ENCODE peak calls at places on chromosomes 6 and 20, in ten cellular contexts. Y is A549, Z is right lobe of liver, Q is mucosa of descending colon, J is choroid plexus epithelial cell, N is coronary artery, T is HCT116, W is GM12865, B is neuronal stem cell, K is tibial nerve. H is an unnamed sample.

GRCh38 chr6:121835662-121836061 is 400.2 kb downstream of the GJA1 start:
- DNase-seq in B (no peak), Z (no peak), N (no peak), T (no peak), K (no peak), Q (no peak), J (peak; percentile 52), Y (no peak), W (no peak), H (no peak)

GRCh38 chr6:14092301-14092700 is 25.3 kb upstream of the CD83 start:
- DNase-seq in Q (no peak), Y (no peak), B (no peak), T (no peak), Z (no peak), J (no peak), N (no peak), K (no peak), W (no peak), H (no peak)

GRCh38 chr20:31842471-31843157 is 2.8 kb downstream of the FOXS1 start:
- DNase-seq in Z (no peak), J (peak; percentile 94), B (no peak), K (peak; percentile 36), Y (no peak), T (no peak), N (peak; percentile 85), Q (no peak), W (no peak), H (no peak)

GRCh38 chr20:41786158-41786557 is 168.0 kb upstream of the CHD6 start:
- DNase-seq in K (no peak), Q (no peak), N (no peak), Z (no peak), W (no peak), J (no peak), Y (no peak), T (no peak), B (no peak), H (no peak)

GRCh38 chr6:95576218-95576617 is 1.1 kb upstream of the MANEA start:
- DNase-seq in B (no peak), K (no peak), Z (no peak), Q (no peak), J (peak; percentile 4), N (no peak), T (no peak), Y (no peak), W (peak; percentile 2), H (no peak)

GRCh38 chr20:23240519-23240918 is 110.1 kb upstream of the NXT1 start:
- DNase-seq in Z (no peak), J (no peak), W (no peak), Y (no peak), K (no peak), T (no peak), Q (no peak), B (no peak), N (no peak), H (no peak)

GRCh38 chr20:4512891-4513550 is 208.7 kb upstream of the PRND start:
- DNase-seq in Q (no peak), W (no peak), N (no peak), T (peak; percentile 91), J (peak; percentile 97), Y (peak; percentile 74), K (no peak), Z (no peak), B (no peak), H (no peak)

GRCh38 chr6:147941143-147941542 is 401.5 kb upstream of the SASH1 start:
- DNase-seq in W (no peak), Q (no peak), T (no peak), Z (no peak), K (no peak), Y (no peak), B (no peak), J (no peak), N (no peak), H (no peak)

GRCh38 chr6:164109770-164110140 is 695.2 kb downstream of the QKI start:
- DNase-seq in K (peak; percentile 38), Q (no peak), N (no peak), W (no peak), T (no peak), Y (no peak), B (no peak), Z (peak; percentile 85), J (peak; percentile 30), H (no peak)

GRCh38 chr6:164108092-164108491 is 693.6 kb downstream of the QKI start:
- DNase-seq in T (no peak), N (no peak), Y (no peak), K (no peak), J (no peak), W (no peak), B (no peak), Q (no peak), Z (no peak), H (no peak)

GRCh38 chr6:164106345-164106769 is 691.8 kb downstream of the QKI start:
- DNase-seq in B (no peak), J (peak; percentile 60), K (no peak), N (no peak), W (peak; percentile 40), Y (no peak), Z (no peak), Q (no peak), T (no peak), H (no peak)

GRCh38 chr6:164107297-164107995 is 692.9 kb downstream of the QKI start:
- DNase-seq in W (no peak), J (peak; percentile 47), Y (no peak), K (no peak), T (no peak), N (no peak), Q (no peak), Z (no peak), B (no peak), H (no peak)

DNA sequence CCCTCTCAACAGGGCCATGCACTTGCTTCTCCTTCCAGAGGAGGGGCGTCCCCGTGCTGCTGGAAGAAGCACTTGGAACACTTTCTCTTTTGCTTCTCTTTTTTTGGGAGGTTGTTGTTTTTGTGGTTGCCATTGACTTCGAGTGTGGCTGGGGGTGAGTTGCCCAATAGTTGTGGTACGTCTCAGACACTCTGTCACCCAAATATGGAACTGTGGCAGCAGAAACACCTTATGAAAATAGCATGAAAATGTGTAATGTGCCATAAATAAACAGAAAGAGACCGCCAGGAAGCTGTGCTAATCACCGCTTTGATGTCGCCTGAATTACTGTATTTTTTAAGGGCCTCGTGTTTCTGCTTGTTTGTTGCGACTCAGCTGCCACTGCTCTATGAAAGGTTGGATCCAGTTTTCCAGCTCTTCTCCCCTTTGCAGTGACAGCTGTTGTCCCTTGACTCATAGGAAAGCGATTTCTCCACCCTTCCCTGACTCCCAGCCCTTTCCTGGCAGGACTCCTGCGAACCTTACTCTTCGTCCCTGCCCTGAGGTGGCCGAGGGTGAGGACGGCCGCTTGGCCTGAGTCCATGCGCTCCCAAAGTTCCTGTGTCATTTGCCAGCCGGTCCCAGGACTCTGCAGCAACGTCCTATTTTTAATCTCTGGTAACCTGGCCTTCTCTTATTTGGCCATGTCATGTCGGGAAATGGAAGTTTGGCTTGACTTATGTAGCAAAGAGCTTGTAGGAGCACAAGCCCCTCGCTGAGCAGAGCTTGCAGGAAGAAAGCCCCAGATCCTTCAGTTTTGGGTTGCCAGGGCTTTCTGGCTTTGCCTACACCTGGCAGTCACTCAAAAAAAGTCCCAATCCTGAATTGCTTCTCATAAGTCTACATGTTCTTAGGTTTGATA is 694.6 kb downstream of the QKI start:
- DNase-seq in J (peak; percentile 24), K (peak; percentile 11), Z (peak; percentile 92), Q (no peak), W (no peak), B (no peak), T (no peak), Y (no peak), N (peak; percentile 81), H (no peak)
- H3K4me3 ChIP-seq in J (no peak overlapping the region), K (no peak overlapping the region), Z (no peak overlapping the region), Q (no peak overlapping the region), W (no peak overlapping the region), B (no peak overlapping the region), T (no peak overlapping the region), Y (no peak overlapping the region), N (peak overlapping the region; percentile 39), H (peak overlapping the region; percentile 15)

GRCh38 chr20:38863024-38863851 is 57.7 kb downstream of the PPP1R16B start:
- DNase-seq in Q (peak; percentile 52), J (no peak), Y (no peak), Z (no peak), W (peak; percentile 87), T (no peak), N (peak; percentile 45), B (no peak), K (no peak), H (no peak)
- H3K4me3 ChIP-seq in Q (no peak overlapping the region), J (no peak overlapping the region), Y (no peak overlapping the region), Z (no peak overlapping the region), W (peak overlapping the region; percentile 27), T (no peak overlapping the region), N (no peak overlapping the region), B (no peak overlapping the region), K (no peak overlapping the region), H (no peak overlapping the region)

GRCh38 chr6:165986647-165987482 is 180.8 kb downstream of the TBXT start:
- DNase-seq in B (no peak), Z (no peak), J (peak; percentile 46), Q (no peak), N (no peak), Y (no peak), T (no peak), W (no peak), K (no peak), H (no peak)

GRCh38 chr6:165988306-165988756 is 179.3 kb downstream of the TBXT start:
- DNase-seq in N (no peak), Y (no peak), Z (no peak), K (no peak), T (no peak), Q (no peak), B (no peak), W (no peak), J (no peak), H (no peak)

GRCh38 chr6:165988757-165989456 is 178.7 kb downstream of the TBXT start:
- DNase-seq in K (no peak), W (no peak), B (no peak), T (no peak), N (no peak), Q (no peak), J (no peak), Y (no peak), Z (no peak), H (no peak)

GRCh38 chr6:165985926-165986646 is 181.6 kb downstream of the TBXT start:
- DNase-seq in W (no peak), Q (no peak), N (no peak), K (no peak), J (no peak), Y (no peak), Z (no peak), T (no peak), B (no peak), H (no peak)

DNA sequence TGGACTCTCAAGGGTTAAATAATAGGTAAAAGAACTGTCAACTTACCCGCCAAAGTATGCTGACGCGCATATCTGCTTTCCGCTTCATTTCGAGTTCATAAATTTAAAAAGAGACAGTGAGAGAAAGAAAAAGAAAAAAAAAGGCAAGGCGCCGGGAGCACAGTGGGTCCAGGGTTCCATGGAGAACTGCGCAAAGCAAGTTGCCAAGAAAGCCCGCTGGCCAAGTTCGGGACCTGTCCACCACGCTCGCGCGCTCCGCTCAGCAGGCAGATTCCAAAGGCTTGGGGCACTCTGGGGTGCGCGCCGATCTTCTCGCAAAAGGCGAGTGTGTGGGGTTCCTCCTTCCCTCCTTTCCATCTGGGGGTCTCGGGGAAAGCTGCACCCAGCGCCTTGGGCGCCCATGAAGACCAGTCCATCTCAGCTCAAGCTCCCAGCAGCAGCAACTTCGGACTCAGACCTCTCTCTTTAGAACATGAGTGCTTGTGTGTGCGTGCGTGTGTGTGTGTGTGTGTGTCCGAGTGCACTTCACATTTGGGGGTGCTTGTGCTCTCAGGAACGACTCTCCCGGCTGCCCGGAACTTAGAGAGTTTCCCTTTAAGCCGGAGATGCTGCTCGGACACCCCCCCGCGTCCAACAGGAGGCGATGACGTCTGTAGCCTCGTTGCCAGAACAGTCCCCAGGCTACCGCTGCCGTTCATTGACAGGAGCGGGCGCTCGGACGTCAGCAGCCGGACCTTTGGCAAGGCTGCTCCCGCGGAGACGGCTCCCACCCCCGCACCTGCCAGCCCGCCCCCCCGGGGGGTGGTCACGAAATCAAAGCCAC is 180.0 kb downstream of the TBXT start:
- DNase-seq in N (peak; percentile 89), Z (no peak), Y (peak; percentile 89), Q (peak; percentile 69), K (peak; percentile 27), B (no peak), J (peak; percentile 91), T (no peak), W (no peak), H (no peak)
- H3K4me3 ChIP-seq in N (peak overlapping the region; percentile 78), Z (no peak overlapping the region), Y (peak overlapping the region; percentile 89), Q (no peak overlapping the region), K (peak overlapping the region; percentile 32), B (peak overlapping the region; percentile 76), J (peak overlapping the region; percentile 63), T (no peak overlapping the region), W (no peak overlapping the region), H (peak overlapping the region; percentile 30)

DNA sequence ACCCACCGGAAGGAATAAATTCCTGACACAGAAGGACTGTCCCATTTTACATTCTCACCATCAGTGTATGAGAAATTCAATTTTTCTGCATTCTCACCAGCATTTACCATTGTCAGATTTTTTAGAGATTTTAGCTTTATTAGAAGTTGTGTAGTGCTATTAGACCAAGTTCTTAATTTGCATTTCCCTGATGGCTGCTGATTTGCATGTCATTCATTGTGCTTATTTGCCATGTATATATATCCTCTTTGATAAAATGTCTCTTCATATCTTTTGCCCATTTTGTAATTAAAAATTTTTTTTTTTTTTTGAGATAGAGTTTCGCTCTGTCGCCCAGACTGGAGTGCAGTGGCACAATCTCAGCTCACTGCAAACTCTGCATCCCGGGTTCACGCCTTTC is 9.8 kb upstream of the HLA-DRB5 start:
- DNase-seq in B (no peak), W (no peak), K (no peak), T (no peak), Y (no peak), Z (no peak), N (no peak), J (no peak), Q (no peak), H (no peak)
- H3K4me3 ChIP-seq in B (no peak overlapping the region), W (no peak overlapping the region), K (no peak overlapping the region), T (no peak overlapping the region), Y (no peak overlapping the region), Z (no peak overlapping the region), N (no peak overlapping the region), J (no peak overlapping the region), Q (no peak overlapping the region), H (no peak overlapping the region)